ENCODE peak calls at places on chromosome 12, in seven cellular contexts. O is retinal pigment epithelial cell; S is adrenal gland; Q is right cardiac atrium; B is Right ventricle myocardium inferior; E is activated CD4-positive, alpha-beta T cell treated with anti-CD3 and anti-CD28 coated beads for 24 hours; U is aorta. M is an unnamed sample.

GRCh38 chr12:51977320-51977753 is 25.8 kb downstream of the ACVR1B start:
- DNase-seq in O (no peak), S (peak; percentile 63), Q (no peak), B (no peak), E (no peak), U (no peak), M (no peak)

GRCh38 chr12:6230321-6231110 is 30.3 kb downstream of the CD9 start:
- DNase-seq in O (no peak), S (peak; percentile 82), Q (peak; percentile 70), B (peak; percentile 82), E (peak; percentile 29), U (no peak), M (no peak)

GRCh38 chr12:122830517-122831214 is 4.6 kb upstream of the HIP1R start:
- DNase-seq in O (no peak), S (no peak), Q (no peak), B (no peak), E (no peak), U (no peak), M (peak; percentile 64)

GRCh38 chr12:38884666-38885065 is 20.7 kb downstream of the CPNE8 start:
- DNase-seq in O (no peak), S (no peak), Q (no peak), B (no peak), E (no peak), U (no peak), M (no peak)

GRCh38 chr12:64747681-64748080 is 11.5 kb downstream of the GNS start:
- DNase-seq in O (no peak), S (peak; percentile 40), Q (no peak), B (no peak), E (no peak), U (no peak), M (no peak)

GRCh38 chr12:132949936-132950837 is 5.9 kb downstream of the ZNF605 start:
- DNase-seq in O (no peak), S (no peak), Q (no peak), B (no peak), E (no peak), U (no peak), M (no peak)

GRCh38 chr12:130110910-130111309 is 51.4 kb upstream of the FZD10 start:
- DNase-seq in O (no peak), S (no peak), Q (no peak), B (no peak), E (no peak), U (no peak), M (no peak)

GRCh38 chr12:6987956-6988573 is 17.4 kb downstream of the EMG1 start:
- DNase-seq in O (no peak), S (no peak), Q (no peak), B (no peak), E (no peak), U (no peak), M (no peak)

GRCh38 chr12:4037747-4038312 is 164.6 kb upstream of the PARP11 start:
- DNase-seq in O (no peak), S (peak; percentile 79), Q (no peak), B (no peak), E (no peak), U (no peak), M (peak; percentile 72)

GRCh38 chr12:59322473-59322872 is 273.4 kb upstream of the SLC16A7 start:
- DNase-seq in O (peak; percentile 28), S (no peak), Q (peak; percentile 18), B (no peak), E (no peak), U (no peak), M (no peak)